ENCODE peak calls at places on chromosome 5, in four cellular contexts. K, E, X and G are unnamed samples.

GRCh38 chr5:98588225-98588624 is 185.2 kb upstream of the RGMB start:
- DNase-seq in K (peak; percentile 37), E (no peak), X (no peak), G (peak; percentile 50)

GRCh38 chr5:78671609-78672008 is 23.0 kb upstream of the LHFPL2 start:
- DNase-seq in K (no peak), E (no peak), X (no peak), G (no peak)

GRCh38 chr5:72065751-72066255 is 41.5 kb upstream of the MAP1B start:
- DNase-seq in K (peak; percentile 50), E (peak; percentile 97), X (peak; percentile 90), G (peak; percentile 68)

GRCh38 chr5:79535477-79536192 is 21.7 kb upstream of the HOMER1 start:
- DNase-seq in K (peak; percentile 5), E (no peak), X (no peak), G (peak; percentile 14)

GRCh38 chr5:74641014-74641777 is 668 bp upstream of the ENC1 start:
- DNase-seq in K (peak; percentile 64), E (peak; percentile 86), X (peak; percentile 84), G (peak; percentile 87)

GRCh38 chr5:127602481-127602880 is 46.4 kb upstream of the CTXN3 start:
- DNase-seq in K (no peak), E (peak; percentile 33), X (no peak), G (no peak)

GRCh38 chr5:17436345-17436744 is 61.7 kb upstream of the TAF11L2 start:
- DNase-seq in K (no peak), E (no peak), X (no peak), G (peak; percentile 51)

GRCh38 chr5:66602621-66603020 is 6.4 kb downstream of the MAST4 start:
- DNase-seq in K (no peak), E (no peak), X (no peak), G (no peak)

GRCh38 chr5:90134381-90134780 is 275.2 kb downstream of the CETN3 start:
- DNase-seq in K (no peak), E (no peak), X (no peak), G (no peak)

GRCh38 chr5:89293849-89294248 is 410.9 kb upstream of the MEF2C start:
- DNase-seq in K (peak; percentile 49), E (no peak), X (no peak), G (peak; percentile 73)

GRCh38 chr5:14522721-14523120 is 58.9 kb upstream of the OTULINL start:
- DNase-seq in K (no peak), E (no peak), X (no peak), G (no peak)

GRCh38 chr5:14518638-14519037 is 63.0 kb upstream of the OTULINL start:
- DNase-seq in K (no peak), E (no peak), X (no peak), G (no peak)

GRCh38 chr5:14523243-14524034 is 58.2 kb upstream of the OTULINL start:
- DNase-seq in K (no peak), E (no peak), X (no peak), G (no peak)

GRCh38 chr5:14525397-14525796 is 56.2 kb upstream of the OTULINL start:
- DNase-seq in K (no peak), E (no peak), X (no peak), G (no peak)

DNA sequence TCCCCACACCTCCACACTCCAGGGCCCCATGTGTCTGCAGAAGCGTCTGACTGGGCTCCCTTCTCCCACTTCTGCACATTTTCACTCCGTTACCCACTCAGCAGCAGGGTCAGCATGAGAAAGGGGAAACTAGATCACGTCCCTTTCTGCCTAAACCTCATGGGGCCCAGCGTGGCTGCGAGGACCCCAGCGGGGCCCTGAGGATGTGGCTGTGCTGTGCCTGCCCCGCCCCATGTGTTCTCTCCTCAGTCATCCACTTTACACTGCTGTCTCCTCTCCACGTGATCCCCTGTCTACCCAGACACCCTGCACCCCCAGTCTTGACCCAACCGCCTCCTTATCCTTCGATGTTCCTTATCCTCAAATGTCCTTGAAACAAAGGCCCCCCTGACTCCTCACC is 59.8 kb upstream of the OTULINL start:
- DNase-seq in K (no peak), E (no peak), X (no peak), G (no peak)
- H4K8ac ChIP-seq in K (no peak overlapping the region), E (no peak overlapping the region), X (no peak overlapping the region), G (no peak overlapping the region)

DNA sequence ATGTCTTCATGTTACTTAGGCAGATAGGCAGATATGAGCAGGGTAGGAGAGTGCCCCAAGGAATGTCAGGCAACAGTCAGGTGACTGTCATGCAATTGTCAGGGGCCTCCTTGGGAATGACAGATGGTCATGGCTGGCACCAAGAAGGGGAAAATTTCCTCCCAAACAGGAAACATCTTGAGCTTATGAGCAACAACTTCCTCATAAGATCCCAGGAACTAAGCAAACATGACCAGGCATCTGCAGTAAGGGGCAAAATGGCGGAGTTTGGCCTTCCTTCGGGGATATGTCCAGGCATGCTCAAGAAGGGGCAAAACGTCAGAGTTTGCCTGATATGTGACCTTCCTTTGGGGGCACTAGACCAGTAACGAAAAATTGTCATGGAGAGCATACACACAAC is 591.8 kb downstream of the PDE4D start:
- DNase-seq in K (no peak), E (no peak), X (no peak), G (no peak)
- H2BK120ac ChIP-seq in K (no peak overlapping the region), E (no peak overlapping the region), X (no peak overlapping the region), G (no peak overlapping the region)

DNA sequence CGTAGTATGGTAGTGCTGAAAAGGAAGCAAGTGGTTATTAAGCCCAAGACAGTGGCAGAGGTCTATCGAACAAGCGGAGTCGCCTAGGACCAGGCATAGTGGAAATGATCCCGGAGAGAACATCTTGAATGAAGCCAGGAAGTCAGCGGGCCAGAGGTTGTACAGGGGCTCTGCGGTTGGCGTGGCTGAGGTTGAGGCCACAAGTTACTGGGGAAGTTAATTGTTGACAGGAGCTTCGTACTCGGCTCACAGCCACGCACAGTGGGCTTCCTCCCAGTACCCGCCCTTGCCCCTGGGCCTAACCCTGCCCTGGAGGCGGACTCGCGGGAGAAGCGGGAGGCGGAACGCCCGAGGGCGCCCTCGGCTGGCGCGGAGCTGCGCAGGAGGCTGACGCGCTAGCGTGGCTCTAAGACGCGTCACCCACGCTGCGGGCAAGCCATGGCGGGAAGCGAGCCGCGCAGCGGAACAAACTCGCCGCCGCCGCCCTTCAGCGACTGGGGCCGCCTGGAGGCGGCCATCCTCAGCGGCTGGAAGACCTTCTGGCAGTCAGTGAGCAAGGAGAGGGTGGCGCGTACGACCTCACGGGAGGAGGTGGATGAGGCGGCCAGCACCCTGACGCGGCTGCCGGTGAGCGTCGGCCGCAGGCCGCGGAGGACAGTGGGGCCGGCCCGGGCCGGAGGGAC is at the start of gene FBXO4:
- DNase-seq in K (peak; percentile 78), E (peak; percentile 61), X (peak; percentile 63), G (peak; percentile 86)
- H4K8ac ChIP-seq in K (peak within 1 kb of the TSS; percentile 98), E (peak within 1 kb of the TSS; percentile 96), X (no peak within 1 kb of the TSS), G (peak within 1 kb of the TSS; percentile 98)

GRCh38 chr5:142386151-142387021 is 61.6 kb upstream of the SPRY4 start:
- DNase-seq in K (no peak), E (no peak), X (no peak), G (peak; percentile 47)
- H2BK120ac ChIP-seq in K (peak overlapping the region; percentile 75), E (peak overlapping the region; percentile 14), X (no peak overlapping the region), G (peak overlapping the region; percentile 98)